ENCODE peak calls at places on chromosomes 11 and 22, in seven cellular contexts. H is neural progenitor cell, I is IMR-90, K is cardiac muscle cell, Y is thoracic aorta, F is heart left ventricle, T is choroid plexus epithelial cell. S is an unnamed sample.

GRCh38 chr11:75140269-75141138 is 10.4 kb upstream of the SLCO2B1 start:
- DNase-seq in F (peak; percentile 73), I (peak; percentile 11), K (peak; percentile 60), H (peak; percentile 69), Y (no peak), T (peak; percentile 41), S (peak; percentile 90)

GRCh38 chr22:37419916-37420655 is 7.2 kb downstream of the ELFN2 start:
- DNase-seq in I (peak; percentile 17), T (no peak), F (no peak), H (peak; percentile 74), Y (no peak), K (peak; percentile 34), S (peak; percentile 93)

GRCh38 chr11:78381867-78382266 is 35.8 kb downstream of the GAB2 start:
- DNase-seq in Y (no peak), I (no peak), F (no peak), H (no peak), K (no peak), T (no peak), S (no peak)

GRCh38 chr11:1337647-1338007 is 28.2 kb upstream of the TOLLIP start:
- DNase-seq in Y (no peak), T (no peak), K (no peak), I (no peak), H (no peak), F (peak; percentile 18), S (peak; percentile 70)

GRCh38 chr22:23767673-23768548 is at the start of gene CHCHD10:
- DNase-seq in K (peak; percentile 92), F (peak; percentile 90), I (peak; percentile 50), T (peak; percentile 70), Y (peak; percentile 31), H (peak; percentile 94), S (peak; percentile 97)

GRCh38 chr11:130136107-130136506 is 23.5 kb upstream of the ST14 start:
- DNase-seq in Y (no peak), T (no peak), I (no peak), F (no peak), H (no peak), K (peak; percentile 72), S (no peak)

GRCh38 chr11:13012037-13012693 is 3.0 kb downstream of the RASSF10 start:
- DNase-seq in T (no peak), H (peak; percentile 88), Y (no peak), K (peak; percentile 91), I (no peak), F (no peak), S (peak; percentile 37)

GRCh38 chr11:394034-394857 is at the start of gene PKP3:
- DNase-seq in T (peak; percentile 46), Y (no peak), I (peak; percentile 60), K (no peak), F (peak; percentile 67), H (peak; percentile 63), S (peak; percentile 93)

GRCh38 chr11:34639545-34639944 is 18.7 kb downstream of the EHF start:
- DNase-seq in Y (no peak), F (no peak), H (no peak), T (no peak), I (no peak), K (no peak), S (no peak)

GRCh38 chr22:33919591-33920501 is at the start of gene LARGE1:
- DNase-seq in T (peak; percentile 27), K (peak; percentile 74), H (peak; percentile 78), Y (no peak), I (peak; percentile 20), F (peak; percentile 63), S (peak; percentile 69)

GRCh38 chr11:74679513-74679865 is 51.7 kb downstream of the CHRDL2 start:
- DNase-seq in I (no peak), T (no peak), K (no peak), F (no peak), Y (no peak), H (no peak), S (no peak)

GRCh38 chr22:44734801-44735517 is 17.4 kb upstream of the ARHGAP8 start:
- DNase-seq in Y (no peak), I (no peak), H (peak; percentile 30), K (no peak), T (no peak), F (peak; percentile 20), S (peak; percentile 51)

DNA sequence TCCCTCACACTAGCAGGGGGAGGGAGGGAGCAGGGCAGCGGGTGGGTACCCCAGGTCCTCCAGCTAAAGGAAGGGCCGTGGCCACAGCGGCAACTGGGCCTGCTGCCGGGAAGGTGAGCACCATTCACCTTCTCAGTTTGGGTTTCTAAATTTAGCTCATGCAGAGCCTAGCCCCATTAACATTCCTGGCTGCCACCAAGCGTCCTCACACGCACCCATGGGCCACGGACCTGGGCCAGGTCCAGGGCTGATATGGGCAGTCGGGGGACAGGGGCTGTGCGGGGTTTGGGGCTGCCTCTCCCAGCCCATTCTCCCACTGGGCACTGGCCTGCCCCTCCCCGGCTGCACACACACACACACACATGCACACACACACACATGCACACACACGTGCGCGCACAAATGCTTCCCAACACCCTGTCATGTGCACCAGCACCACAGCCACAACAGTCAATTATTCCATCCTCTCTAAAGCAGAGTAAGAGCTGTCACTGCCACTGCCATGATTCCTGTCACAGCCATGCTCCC is 28.7 kb downstream of the SYT7 start:
- DNase-seq in I (no peak), T (no peak), K (peak; percentile 47), H (no peak), Y (no peak), F (peak; percentile 69), S (peak; percentile 59)
- H3K4me3 ChIP-seq in I (no peak overlapping the region), T (no peak overlapping the region), K (no peak overlapping the region), H (no peak overlapping the region), Y (no peak overlapping the region), F (peak overlapping the region; percentile 38), S (no peak overlapping the region)

DNA sequence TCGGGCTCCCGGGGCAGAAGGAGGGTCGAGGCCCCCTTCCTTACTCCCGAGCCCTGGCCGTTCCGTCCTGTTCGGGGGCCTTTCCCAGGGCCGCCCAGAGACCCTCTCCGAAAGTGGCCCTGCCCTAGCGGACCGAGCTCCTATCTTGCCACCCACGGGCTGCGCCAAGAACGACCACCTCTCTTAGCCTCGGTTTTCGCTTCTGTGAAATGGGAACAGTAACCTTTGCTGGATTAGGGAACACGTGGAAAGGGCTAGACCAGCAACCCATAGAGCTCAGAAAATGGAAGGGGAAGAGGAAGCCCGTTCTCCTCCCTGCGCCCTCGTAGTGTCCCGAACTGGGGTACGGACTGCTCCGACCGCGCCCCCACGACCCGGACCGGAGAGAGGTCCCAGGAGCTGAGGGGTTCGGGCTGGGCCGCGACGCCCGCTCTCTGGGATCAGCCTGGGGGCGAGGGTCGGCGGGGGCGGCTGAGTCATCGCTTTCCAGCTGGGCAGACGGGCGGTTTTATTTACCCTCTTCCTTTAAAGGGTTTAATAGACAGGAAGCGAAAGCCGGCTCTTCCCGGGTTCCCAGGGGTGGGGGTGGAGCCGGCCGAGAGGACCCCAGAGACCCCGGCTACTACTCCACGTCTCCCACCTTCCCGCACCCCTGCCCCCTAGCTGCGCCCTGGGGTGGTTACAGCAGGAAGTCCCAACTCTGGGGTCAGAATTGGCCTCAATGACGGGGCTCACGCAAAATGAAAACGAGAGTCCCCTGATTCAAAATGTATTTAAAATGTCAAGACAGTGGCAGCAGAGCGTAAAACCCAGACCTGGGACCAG is 872 bp upstream of the PHLDA2 start:
- DNase-seq in H (peak; percentile 63), Y (no peak), K (no peak), I (peak; percentile 61), T (peak; percentile 61), F (peak; percentile 38), S (peak; percentile 92)
- H3K4me3 ChIP-seq in H (peak overlapping the region; percentile 16), Y (peak overlapping the region; percentile 85), K (peak overlapping the region; percentile 20), I (peak overlapping the region; percentile 92), T (peak overlapping the region; percentile 81), F (peak overlapping the region; percentile 55), S (peak overlapping the region; percentile 68)

GRCh38 chr11:42170601-42171000 is 711.1 kb upstream of the LRRC4C start:
- DNase-seq in K (no peak), T (no peak), I (no peak), F (no peak), Y (no peak), H (no peak), S (no peak)
- H3K4me3 ChIP-seq in K (no peak overlapping the region), T (no peak overlapping the region), I (no peak overlapping the region), F (no peak overlapping the region), Y (no peak overlapping the region), H (no peak overlapping the region), S (no peak overlapping the region)

GRCh38 chr22:43218786-43219185 is 31.9 kb upstream of the TTLL12 start:
- DNase-seq in T (no peak), F (no peak), Y (no peak), I (no peak), H (no peak), K (no peak), S (no peak)
- H3K4me3 ChIP-seq in T (no peak overlapping the region), F (no peak overlapping the region), Y (no peak overlapping the region), I (no peak overlapping the region), H (no peak overlapping the region), K (no peak overlapping the region), S (no peak overlapping the region)

DNA sequence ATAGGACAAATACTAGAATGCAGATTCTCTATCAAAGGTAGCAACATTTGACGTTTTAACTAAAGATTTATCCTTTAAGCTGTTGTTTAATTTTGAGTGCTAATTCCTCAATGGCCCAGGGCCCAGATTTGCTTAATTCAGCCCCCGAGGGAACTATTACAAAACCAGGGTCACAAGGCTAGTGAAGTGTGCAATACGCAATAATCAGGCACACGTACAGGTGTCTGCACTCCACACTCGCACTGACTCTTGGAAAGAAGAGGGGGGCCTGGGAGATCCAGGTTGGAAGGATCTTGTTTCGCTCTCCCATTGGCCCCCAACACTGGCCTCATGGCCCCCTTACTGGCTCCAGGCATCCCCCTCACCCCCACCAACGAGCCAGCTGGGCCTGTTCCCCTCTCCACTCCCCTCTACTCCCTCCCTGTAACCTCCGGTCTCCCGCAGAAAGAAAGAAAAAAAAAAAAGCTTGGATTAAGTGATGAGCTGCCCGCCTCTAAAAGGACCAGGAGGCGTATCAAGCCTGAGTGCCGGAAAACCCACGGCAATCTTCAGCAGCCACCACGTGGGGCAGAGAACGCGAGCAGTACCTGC is 2.2 kb upstream of the KIRREL3 start:
- DNase-seq in H (peak; percentile 61), K (no peak), T (no peak), Y (no peak), F (no peak), I (no peak), S (peak; percentile 70)
- H3K4me3 ChIP-seq in H (peak overlapping the region; percentile 48), K (peak overlapping the region; percentile 3), T (no peak overlapping the region), Y (no peak overlapping the region), F (peak overlapping the region; percentile 26), I (peak overlapping the region; percentile 41), S (peak overlapping the region; percentile 59)

DNA sequence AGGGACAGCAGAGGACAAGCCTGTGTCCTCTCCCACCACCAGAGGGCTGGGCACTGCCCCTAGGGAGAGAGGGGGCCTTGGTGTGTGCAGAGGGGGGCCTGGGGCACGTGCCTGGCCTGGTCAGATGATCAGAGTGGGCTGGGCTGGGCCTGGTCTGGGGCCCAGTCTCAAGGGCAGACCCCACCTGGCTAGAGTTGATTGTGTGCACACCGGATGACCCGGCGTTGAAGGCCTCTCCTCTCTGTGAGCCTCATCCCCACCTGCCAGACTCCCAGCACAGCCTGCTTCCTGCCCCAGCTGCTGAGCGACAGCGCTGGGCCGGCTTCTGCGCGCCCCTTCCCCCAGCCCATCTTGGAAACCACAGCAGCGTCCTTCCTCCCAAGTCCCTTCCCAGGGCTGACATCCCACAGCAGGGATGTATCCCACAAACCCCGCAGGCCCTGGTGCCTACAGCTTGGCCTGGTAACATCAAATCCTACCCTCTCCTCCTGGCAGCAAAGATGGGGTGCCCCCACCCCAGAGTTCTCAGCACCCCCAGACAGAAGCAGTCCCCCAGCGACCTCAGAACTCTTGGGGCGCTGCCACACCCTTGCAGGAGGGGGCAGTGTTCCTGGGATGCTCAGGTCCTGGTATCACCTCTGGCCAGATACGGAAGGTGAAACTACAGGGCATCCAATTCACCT is 11.1 kb upstream of the TSSC4 start:
- DNase-seq in I (no peak), H (no peak), Y (no peak), F (no peak), K (no peak), T (no peak), S (no peak)
- H3K4me3 ChIP-seq in I (no peak overlapping the region), H (no peak overlapping the region), Y (no peak overlapping the region), F (no peak overlapping the region), K (no peak overlapping the region), T (no peak overlapping the region), S (no peak overlapping the region)